ENCODE peak calls at places on chromosomes 4 and X, in six cellular contexts. I is Peyer's patch, L is B cell, X is choroid plexus epithelial cell, H is D721Med, T is PC-9. S is an unnamed sample.

GRCh38 chrX:142593470-142593869 is 388.4 kb upstream of the MAGEC2 start:
- DNase-seq in I (no peak), L (no peak), X (no peak), H (no peak), T (no peak), S (no peak)

GRCh38 chr4:74311696-74312313 is 3.5 kb downstream of the EPGN start:
- DNase-seq in I (no peak), L (no peak), X (peak; percentile 84), H (no peak), T (no peak), S (no peak)

GRCh38 chr4:177546745-177547144 is 104.5 kb upstream of the AGA start:
- DNase-seq in I (no peak), L (no peak), X (peak; percentile 28), H (no peak), T (no peak), S (no peak)

GRCh38 chr4:2365054-2365912 is 53.2 kb downstream of the ZFYVE28 start:
- DNase-seq in I (no peak), L (no peak), X (no peak), H (no peak), T (no peak), S (no peak)

GRCh38 chr4:11130195-11130975 is 298.3 kb downstream of the HS3ST1 start:
- DNase-seq in I (no peak), L (no peak), X (peak; percentile 26), H (no peak), T (no peak), S (no peak)

GRCh38 chrX:3143043-3143799 is 102.0 kb downstream of the ARSF start:
- DNase-seq in I (no peak), L (no peak), X (no peak), H (no peak), T (no peak), S (no peak)

GRCh38 chrX:48521353-48522243 is at the start of gene EBP:
- DNase-seq in I (peak; percentile 95), L (peak; percentile 95), X (peak; percentile 88), H (peak; percentile 59), T (peak; percentile 84), S (peak; percentile 86)

GRCh38 chrX:9913041-9913440 is 54.1 kb upstream of the CLDN34 start:
- DNase-seq in I (no peak), L (no peak), X (peak; percentile 43), H (no peak), T (no peak), S (no peak)

GRCh38 chr4:70915048-70915815 is 13.1 kb downstream of the MOB1B start:
- DNase-seq in I (no peak), L (no peak), X (peak; percentile 46), H (no peak), T (peak; percentile 10), S (no peak)

GRCh38 chrX:107561468-107562215 is 66.7 kb upstream of the PRPS1 start:
- DNase-seq in I (no peak), L (no peak), X (peak; percentile 55), H (no peak), T (no peak), S (no peak)

GRCh38 chr4:173264245-173264959 is 69.8 kb downstream of the HMGB2 start:
- DNase-seq in I (peak; percentile 52), L (no peak), X (peak; percentile 69), H (no peak), T (no peak), S (no peak)

GRCh38 chr4:3041192-3042142 is 32.9 kb downstream of the HTT-AS start:
- DNase-seq in I (peak; percentile 55), L (peak; percentile 78), X (peak; percentile 11), H (no peak), T (peak; percentile 74), S (peak; percentile 43)

GRCh38 chr4:165994706-165995105 is 121.7 kb downstream of the TLL1 start:
- DNase-seq in I (no peak), L (no peak), X (peak; percentile 12), H (no peak), T (no peak), S (no peak)

GRCh38 chr4:153223935-153224334 is 19.7 kb downstream of the TRIM2 start:
- DNase-seq in I (no peak), L (no peak), X (no peak), H (no peak), T (peak; percentile 65), S (no peak)

GRCh38 chr4:182795446-182796238 is 121.5 kb downstream of the DCTD start:
- DNase-seq in I (no peak), L (no peak), X (no peak), H (no peak), T (no peak), S (no peak)

GRCh38 chr4:13640149-13640671 is 12.7 kb upstream of the BOD1L1 start:
- DNase-seq in I (no peak), L (no peak), X (peak; percentile 51), H (no peak), T (peak; percentile 30), S (no peak)

GRCh38 chrX:46325312-46325877 is 219.8 kb downstream of the ZNF674 start:
- DNase-seq in I (no peak), L (no peak), X (peak; percentile 45), H (no peak), T (peak; percentile 84), S (no peak)

GRCh38 chr4:128322986-128323385 is 35.4 kb upstream of the PGRMC2 start:
- DNase-seq in I (no peak), L (no peak), X (peak; percentile 84), H (no peak), T (peak; percentile 68), S (no peak)

GRCh38 chr4:59127748-59128147 is 2017.6 kb upstream of the IGFBP7 start:
- DNase-seq in I (no peak), L (no peak), X (no peak), H (no peak), T (no peak), S (no peak)

GRCh38 chrX:74925210-74926088 is at the start of gene NEXMIF:
- DNase-seq in I (peak; percentile 17), L (no peak), X (peak; percentile 15), H (peak; percentile 22), T (peak; percentile 3), S (no peak)

GRCh38 chr4:112060212-112060611 is 85.0 kb upstream of the FAM241A start:
- DNase-seq in I (no peak), L (no peak), X (peak; percentile 61), H (no peak), T (peak; percentile 5), S (no peak)

GRCh38 chr4:6275351-6275750 is 5.7 kb downstream of the WFS1 start:
- DNase-seq in I (no peak), L (no peak), X (no peak), H (no peak), T (no peak), S (no peak)

DNA sequence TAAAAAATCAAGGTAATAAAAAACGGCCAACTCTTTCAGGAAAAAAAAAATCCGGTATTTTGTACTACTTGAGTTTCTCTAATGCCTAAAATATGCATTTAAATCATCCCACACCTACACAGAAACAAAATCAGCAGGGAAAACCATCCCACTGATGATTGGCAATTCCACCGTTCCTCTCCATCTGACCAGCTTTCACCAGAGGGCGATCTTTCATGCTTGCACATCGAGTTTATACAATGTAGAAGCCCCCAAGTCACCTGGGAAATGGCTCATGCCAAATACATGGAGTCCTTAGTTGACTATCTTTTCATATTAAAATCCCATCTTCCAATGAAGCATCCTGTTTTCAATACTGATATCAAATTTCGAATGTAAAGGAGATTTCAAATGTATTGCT is 69.2 kb downstream of the PTCHD1 start:
- DNase-seq in I (no peak), L (no peak), X (peak; percentile 5), H (no peak), T (no peak), S (no peak)
- TF ChIP-seq CTCF in I (no peak), L (no peak), X (peak; percentile 55), H (peak; percentile 15), T (no peak), S (no peak)

GRCh38 chrX:130083107-130083490 is 27.2 kb downstream of the ELF4 start:
- DNase-seq in I (no peak), L (no peak), X (no peak), H (no peak), T (no peak), S (no peak)
- TF ChIP-seq CTCF in I (no peak), L (no peak), X (no peak), H (no peak), T (no peak), S (no peak)

DNA sequence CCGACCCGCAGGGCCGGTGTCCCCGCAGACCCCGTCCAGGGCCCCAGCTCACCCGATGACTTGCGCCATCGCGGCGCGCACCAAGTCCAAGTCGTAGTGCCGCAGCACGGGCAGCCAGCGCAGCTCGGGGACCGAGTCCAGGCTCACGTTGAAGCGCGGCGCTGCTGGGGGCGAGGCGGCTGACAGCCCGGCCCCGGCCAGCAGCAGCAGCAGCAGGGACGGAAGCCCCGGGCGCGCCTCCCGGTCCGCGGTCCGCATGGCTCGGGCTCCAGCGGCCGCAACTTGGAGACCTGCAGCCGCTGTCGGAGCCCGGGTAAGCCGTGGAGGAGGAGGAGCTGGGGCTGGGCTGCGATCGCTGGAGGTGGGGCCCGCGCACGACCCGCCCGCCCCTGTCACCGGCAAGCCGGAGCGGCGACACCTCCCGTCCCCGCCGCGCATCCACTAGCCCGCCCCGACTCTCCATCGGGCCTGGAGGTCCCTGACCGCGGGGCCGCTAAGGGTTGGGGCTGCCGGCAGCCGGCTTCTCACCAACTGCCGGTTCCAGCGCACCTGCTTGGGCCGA is at the start of gene NAAA:
- DNase-seq in I (peak; percentile 80), L (peak; percentile 73), X (peak; percentile 68), H (peak; percentile 44), T (peak; percentile 62), S (peak; percentile 76)
- TF ChIP-seq CTCF in I (no peak), L (no peak), X (peak; percentile 10), H (no peak), T (no peak), S (no peak)

DNA sequence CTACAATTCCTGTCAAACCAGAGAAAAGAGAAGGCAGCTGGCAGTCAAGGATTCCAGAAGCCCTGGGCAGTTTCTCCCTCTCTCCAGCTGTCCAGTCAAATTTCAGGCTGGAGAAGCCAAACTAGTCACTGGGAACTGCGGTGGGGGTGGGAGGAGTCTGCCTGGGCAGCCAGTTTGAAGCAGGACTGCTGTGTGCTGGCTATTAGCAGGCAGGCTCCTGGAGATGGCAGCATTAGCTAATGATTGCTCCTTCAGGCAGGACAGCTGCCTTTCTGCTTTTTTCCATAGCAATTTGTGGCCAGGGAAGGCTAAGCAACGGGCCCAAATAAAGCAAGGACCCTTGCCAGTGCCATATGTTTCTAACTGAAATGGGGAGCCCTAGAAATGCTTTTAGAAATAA is 44.7 kb upstream of the FGF13 start:
- DNase-seq in I (no peak), L (no peak), X (peak; percentile 1), H (no peak), T (no peak), S (no peak)
- TF ChIP-seq CTCF in I (no peak), L (no peak), X (no peak), H (no peak), T (peak; percentile 29), S (no peak)

DNA sequence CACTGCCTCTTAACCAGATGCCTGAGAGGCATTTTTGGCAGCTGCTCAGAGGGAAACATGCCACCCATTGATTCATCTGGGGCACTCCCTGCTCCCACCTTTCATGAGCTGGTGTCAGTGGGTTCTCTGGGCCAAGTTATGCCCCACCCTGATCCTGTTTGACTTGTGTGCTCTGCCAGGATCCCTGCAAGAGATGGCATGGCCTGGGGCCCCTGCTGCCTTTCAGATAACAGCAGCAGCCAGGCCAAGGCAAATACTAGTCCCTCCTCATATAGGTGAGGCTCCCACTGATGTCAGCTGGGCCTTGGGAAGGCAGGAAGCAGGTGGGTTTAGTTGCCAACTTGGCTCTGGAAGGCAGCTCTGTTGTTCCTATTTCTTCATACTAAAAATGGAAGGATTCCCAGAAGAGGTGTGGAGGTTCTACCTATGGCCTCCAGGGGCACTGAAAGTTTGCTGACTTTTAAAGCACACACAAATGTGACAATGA is 192.9 kb upstream of the RBPJ start:
- DNase-seq in I (no peak), L (no peak), X (no peak), H (no peak), T (peak; percentile 79), S (no peak)
- TF ChIP-seq CTCF in I (no peak), L (no peak), X (no peak), H (no peak), T (peak; percentile 39), S (no peak)

S was measured in natural killer cell.